ENCODE peak calls at places on chromosomes 16 and 17, in five cellular contexts. L is AG04449, N is breast epithelium, V is heart right ventricle, B is glutamatergic neuron. O is an unnamed sample.
A peak's percentile ranks its signal among the peaks of the same experiment; 100 is the strongest.

GRCh38 chr17:68291836-68292688 is 767 bp downstream of the ARSG start:
- DNase-seq in L (no peak), N (peak; percentile 65), V (peak; percentile 75), B (peak; percentile 72), O (peak; percentile 38)

GRCh38 chr17:27793168-27793905 is 7.0 kb downstream of the NOS2 start:
- DNase-seq in V (no peak), L (no peak), B (peak; percentile 59), N (no peak), O (no peak)

GRCh38 chr17:56325561-56325960 is 172.3 kb downstream of the ANKFN1 start:
- DNase-seq in B (no peak), L (no peak), N (no peak), V (no peak), O (no peak)

GRCh38 chr16:414395-415169 is 10.9 kb upstream of the RAB11FIP3 start:
- DNase-seq in L (no peak), B (no peak), N (no peak), V (no peak), O (no peak)

GRCh38 chr17:64259922-64260321 is 3.1 kb downstream of the TEX2 start:
- DNase-seq in V (no peak), N (no peak), L (no peak), B (no peak), O (no peak)

GRCh38 chr16:30985401-30986128 is 558 bp downstream of the HSD3B7 start:
- DNase-seq in B (peak; percentile 52), L (no peak), N (peak; percentile 70), V (no peak), O (no peak)

GRCh38 chr16:85819711-85820110 is 20.2 kb downstream of the COX4I1 start:
- DNase-seq in V (no peak), B (no peak), N (no peak), L (no peak), O (no peak)

GRCh38 chr17:47990962-47991731 is 20.2 kb downstream of the CDK5RAP3 start:
- DNase-seq in B (peak; percentile 76), L (no peak), V (no peak), N (no peak), O (no peak)

GRCh38 chr17:35432176-35433074 is at the start of gene SLFN12:
- DNase-seq in N (peak; percentile 67), B (no peak), L (peak; percentile 91), V (peak; percentile 79), O (no peak)

GRCh38 chr16:27766166-27766925 is 216.4 kb downstream of the KATNIP start:
- DNase-seq in L (no peak), N (no peak), V (no peak), B (no peak), O (no peak)

GRCh38 chr17:58322581-58323419 is 5.8 kb downstream of the TSPOAP1 start:
- DNase-seq in V (no peak), B (peak; percentile 16), L (no peak), N (no peak), O (no peak)

GRCh38 chr17:58325976-58326468 is 2.6 kb downstream of the TSPOAP1 start:
- DNase-seq in N (no peak), B (peak; percentile 23), L (no peak), V (no peak), O (no peak)

GRCh38 chr17:58323420-58324408 is 4.9 kb downstream of the TSPOAP1 start:
- DNase-seq in V (no peak), B (peak; percentile 16), N (no peak), L (no peak), O (no peak)

GRCh38 chr17:58325289-58325726 is 3.3 kb downstream of the TSPOAP1 start:
- DNase-seq in L (no peak), N (no peak), B (peak; percentile 59), V (no peak), O (no peak)

DNA sequence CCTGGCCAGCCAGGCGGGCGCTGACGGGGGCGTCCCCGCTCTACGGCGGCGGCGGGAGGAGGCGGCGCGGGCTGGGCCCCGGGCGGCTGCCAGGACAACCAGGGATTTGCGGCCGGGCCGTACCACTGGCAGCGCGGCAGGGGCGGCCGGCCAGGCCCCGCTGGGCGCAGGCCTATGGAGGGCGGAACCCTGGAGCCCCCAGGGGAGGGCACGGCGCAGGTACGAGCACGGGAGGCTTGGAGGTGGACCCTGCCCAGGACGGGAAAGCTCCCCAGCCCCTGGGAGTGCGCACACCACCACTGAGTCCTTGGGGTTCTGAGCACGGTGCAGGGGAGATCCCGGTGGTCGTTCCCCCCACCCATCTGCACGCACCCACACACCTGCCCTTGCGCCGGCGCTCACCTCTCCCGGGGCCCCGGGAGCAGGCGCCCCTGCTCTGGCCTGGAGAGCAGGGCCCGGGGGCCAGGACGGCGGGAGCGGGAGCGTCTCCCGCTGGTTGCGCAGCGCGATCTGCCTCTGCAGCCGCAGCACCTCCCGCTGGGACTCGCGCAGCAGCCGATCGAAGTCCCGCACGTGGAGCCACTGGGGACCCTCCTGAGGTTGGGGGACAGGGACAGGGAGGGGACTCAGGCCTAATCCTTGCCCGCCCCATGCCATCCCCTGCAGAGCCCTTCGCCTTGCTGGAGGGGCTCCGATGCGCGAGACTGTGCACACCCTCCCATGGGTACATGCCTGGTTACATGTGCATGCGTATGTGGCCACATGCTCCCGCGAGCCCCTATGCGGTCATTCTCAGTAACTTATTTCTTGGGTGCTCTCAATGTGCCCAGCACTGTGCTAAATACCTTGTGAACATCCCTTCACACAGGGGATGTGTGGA is 3.9 kb downstream of the TSPOAP1 start:
- DNase-seq in N (no peak), L (no peak), B (peak; percentile 67), V (no peak), O (no peak)
- TF ChIP-seq CTCF in N (no peak), L (no peak), B (no peak), V (no peak), O (no peak)

GRCh38 chr17:10109146-10109545 is 89.3 kb downstream of the GAS7 start:
- DNase-seq in N (no peak), V (no peak), L (no peak), B (no peak), O (no peak)
- TF ChIP-seq CTCF in N (no peak), V (no peak), L (no peak), B (no peak), O (no peak)

DNA sequence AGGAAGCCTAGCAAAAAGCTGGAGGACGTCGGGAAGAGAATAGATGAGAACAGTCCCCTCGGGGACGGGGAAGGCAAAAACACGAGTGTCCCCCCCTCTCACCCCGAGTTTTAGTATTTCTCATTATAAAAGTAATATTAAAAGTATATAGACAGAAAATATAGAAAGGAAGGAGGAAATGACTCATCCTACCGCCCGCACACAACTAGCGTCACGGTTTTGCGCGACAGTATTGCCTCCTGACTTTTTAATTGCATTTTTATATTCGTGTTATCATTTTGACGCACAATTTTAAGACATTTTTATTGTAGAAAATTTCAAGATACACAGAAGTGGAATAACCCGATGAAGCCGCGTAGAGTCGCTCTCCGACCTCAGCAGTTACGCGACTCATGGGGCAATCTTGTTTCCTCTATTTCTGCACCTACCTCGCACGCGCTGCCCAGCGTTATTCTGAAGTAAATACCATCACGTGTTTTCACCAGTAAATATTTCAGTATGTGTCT is 652 bp upstream of the SLC25A19 start:
- DNase-seq in L (no peak), N (peak; percentile 30), V (peak; percentile 53), B (no peak), O (peak; percentile 36)
- TF ChIP-seq CTCF in L (no peak), N (peak; percentile 9), V (peak; percentile 25), B (peak; percentile 4), O (no peak)

GRCh38 chr17:5668557-5669138 is 84.3 kb upstream of the NLRP1 start:
- DNase-seq in B (no peak), N (no peak), V (no peak), L (no peak), O (no peak)

GRCh38 chr17:5665164-5665563 is 80.9 kb upstream of the NLRP1 start:
- DNase-seq in B (peak; percentile 86), N (no peak), V (no peak), L (no peak), O (no peak)

GRCh38 chr17:5672141-5672540 is 87.8 kb upstream of the NLRP1 start:
- DNase-seq in B (no peak), L (no peak), V (no peak), N (no peak), O (no peak)

GRCh38 chr17:5669191-5669590 is 84.9 kb upstream of the NLRP1 start:
- DNase-seq in V (no peak), B (no peak), L (no peak), N (no peak), O (no peak)

GRCh38 chr17:5667871-5668270 is 83.6 kb upstream of the NLRP1 start:
- DNase-seq in V (no peak), B (no peak), L (no peak), N (no peak), O (no peak)
- TF ChIP-seq CTCF in V (peak; percentile 24), B (no peak), L (no peak), N (no peak), O (no peak)